ENCODE peak calls at places on chromosomes 1 and 21, in five cellular contexts. L is mucosa of descending colon, E is A549, W is fibroblast of villous mesenchyme, P is lower lobe of right lung. T is an unnamed sample.

GRCh38 chr1:85202864-85203255 is 2.0 kb upstream of the SYDE2 start:
- DNase-seq in L (no peak), E (no peak), W (no peak), P (no peak), T (no peak)

GRCh38 chr1:16420719-16421118 is 16.5 kb downstream of the SPATA21 start:
- DNase-seq in L (no peak), E (no peak), W (no peak), P (no peak), T (no peak)

GRCh38 chr1:246147471-246148461 is 359.3 kb downstream of the SMYD3 start:
- DNase-seq in L (no peak), E (no peak), W (no peak), P (no peak), T (no peak)

GRCh38 chr1:201025571-201026002 is 2.1 kb upstream of the KIF21B start:
- DNase-seq in L (no peak), E (peak), W (no peak), P (no peak), T (no peak)

GRCh38 chr1:155070721-155071556 is 7.4 kb downstream of the EFNA4 start:
- DNase-seq in L (peak), E (no peak), W (peak), P (peak), T (peak)

GRCh38 chr21:27206368-27206982 is 239.6 kb upstream of the ADAMTS5 start:
- DNase-seq in L (no peak), E (no peak), W (no peak), P (no peak), T (no peak)

GRCh38 chr1:107963601-107964396 is 1.2 kb downstream of the VAV3 start:
- DNase-seq in L (peak), E (no peak), W (peak), P (peak), T (peak)

GRCh38 chr1:39788758-39789570 is at the start of gene BMP8B:
- DNase-seq in L (peak), E (peak), W (peak), P (peak), T (peak)

GRCh38 chr1:237038211-237038610 is 3.8 kb upstream of the RYR2 start:
- DNase-seq in L (no peak), E (no peak), W (no peak), P (no peak), T (no peak)

GRCh38 chr1:119982006-119982405 is 85.7 kb upstream of the ADAM30 start:
- DNase-seq in L (no peak), E (no peak), W (peak), P (no peak), T (no peak)

DNA sequence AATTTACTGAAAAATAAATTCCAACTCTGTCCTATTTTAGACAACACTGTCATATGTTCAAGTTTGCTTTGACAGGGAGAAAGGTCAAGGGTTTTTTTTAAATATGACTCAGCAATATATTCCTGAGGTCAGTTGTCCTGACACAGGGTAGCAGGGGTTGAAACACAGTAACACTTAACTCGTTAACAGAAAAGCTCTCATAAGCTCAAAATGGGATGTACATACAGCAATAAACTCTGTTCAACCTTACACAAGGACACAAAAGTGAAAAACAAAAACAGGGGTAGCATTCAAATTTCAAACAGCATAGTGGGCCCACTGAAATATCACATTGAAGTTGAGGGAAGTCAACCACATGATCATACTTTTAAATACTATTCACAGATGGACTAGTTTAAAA is 90.1 kb downstream of the SLC44A5 start:
- DNase-seq in L (no peak), E (no peak), W (no peak), P (no peak), T (no peak)
- H3K4me3 ChIP-seq in L (no peak), E (no peak), W (no peak), P (no peak), T (no peak)

DNA sequence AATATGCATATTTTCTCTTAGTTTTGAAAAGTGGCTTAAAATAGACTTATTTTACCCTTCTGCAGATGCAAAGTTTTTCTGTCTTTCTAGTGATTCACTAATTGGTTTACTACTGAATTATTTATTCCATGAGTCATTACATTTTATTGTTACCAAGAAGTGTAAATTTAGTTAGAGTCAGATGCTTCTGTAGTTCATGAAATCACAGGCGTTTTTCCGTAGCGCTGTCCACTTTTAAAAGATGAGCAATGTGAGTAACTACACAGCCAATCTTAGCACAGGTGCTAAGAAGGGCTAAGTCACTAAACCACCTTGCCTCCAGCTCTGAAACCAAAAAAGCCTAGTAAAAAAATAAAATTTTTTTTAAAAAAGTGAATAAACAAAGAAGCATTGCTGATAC is 24.7 kb downstream of the RGS13 start:
- DNase-seq in L (no peak), E (no peak), W (peak), P (no peak), T (no peak)
- H3K4me3 ChIP-seq in L (no peak), E (no peak), W (no peak), P (no peak), T (no peak)

GRCh38 chr1:68046423-68046822 is 4.0 kb downstream of the DIRAS3 start:
- DNase-seq in L (no peak), E (no peak), W (no peak), P (no peak), T (no peak)

GRCh38 chr1:68047659-68048026 is 2.8 kb downstream of the DIRAS3 start:
- DNase-seq in L (no peak), E (no peak), W (no peak), P (no peak), T (no peak)

GRCh38 chr1:68051475-68051874 is 1.0 kb upstream of the DIRAS3 start:
- DNase-seq in L (no peak), E (no peak), W (peak), P (no peak), T (peak)

GRCh38 chr1:68046885-68047658 is 3.4 kb downstream of the DIRAS3 start:
- DNase-seq in L (no peak), E (no peak), W (no peak), P (no peak), T (no peak)

GRCh38 chr1:68049941-68050878 is at the start of gene DIRAS3:
- DNase-seq in L (no peak), E (peak), W (peak), P (no peak), T (peak)
- H3K4me3 ChIP-seq in L (no peak), E (peak), W (peak), P (peak), T (peak)

GRCh38 chr1:231416896-231417295 is 5.2 kb downstream of the EGLN1 start:
- DNase-seq in L (no peak), E (no peak), W (no peak), P (no peak), T (no peak)

GRCh38 chr1:231417503-231417902 is 4.6 kb downstream of the EGLN1 start:
- DNase-seq in L (no peak), E (no peak), W (no peak), P (no peak), T (no peak)

GRCh38 chr1:231413749-231414082 is 8.4 kb downstream of the EGLN1 start:
- DNase-seq in L (no peak), E (no peak), W (no peak), P (no peak), T (no peak)

GRCh38 chr1:231415018-231415583 is 7.0 kb downstream of the EGLN1 start:
- DNase-seq in L (no peak), E (no peak), W (no peak), P (no peak), T (no peak)

DNA sequence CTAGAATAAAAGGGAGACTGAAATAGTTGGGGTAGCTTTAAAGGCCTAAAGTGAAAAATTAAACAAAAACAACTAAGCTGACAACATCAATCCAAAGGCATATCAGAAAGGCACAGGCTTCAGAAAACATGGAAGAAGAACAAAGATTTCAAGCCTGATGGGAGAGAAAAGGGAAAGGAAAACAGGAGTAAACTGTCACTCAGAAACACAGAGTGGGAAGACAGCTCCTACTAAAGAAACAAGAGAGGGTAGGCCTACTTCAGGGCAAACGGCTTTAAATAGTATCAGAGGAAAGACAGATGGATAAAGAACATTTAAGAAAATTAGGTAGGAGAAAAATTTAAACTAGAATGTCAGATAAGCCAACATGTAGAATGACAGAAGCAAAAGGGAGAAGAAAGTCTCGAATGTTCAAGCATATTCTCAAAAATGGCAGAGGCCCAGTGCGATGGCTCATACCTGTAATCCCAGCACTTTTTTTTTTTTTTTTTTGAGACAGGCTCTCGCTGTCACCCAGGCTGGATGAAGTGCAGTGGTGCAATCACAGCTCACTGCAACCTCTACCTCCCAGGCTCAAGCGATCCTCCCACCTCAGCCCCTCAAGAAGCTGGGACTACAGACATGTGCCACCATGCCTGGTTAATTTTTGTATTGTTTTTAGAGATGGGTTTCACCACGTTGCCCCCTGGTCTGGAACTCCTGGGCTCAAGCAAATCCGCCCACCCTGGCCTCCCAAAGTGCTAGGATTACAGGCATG is 7.6 kb downstream of the EGLN1 start:
- DNase-seq in L (no peak), E (no peak), W (no peak), P (no peak), T (no peak)
- H3K4me3 ChIP-seq in L (no peak), E (peak), W (no peak), P (no peak), T (no peak)

DNA sequence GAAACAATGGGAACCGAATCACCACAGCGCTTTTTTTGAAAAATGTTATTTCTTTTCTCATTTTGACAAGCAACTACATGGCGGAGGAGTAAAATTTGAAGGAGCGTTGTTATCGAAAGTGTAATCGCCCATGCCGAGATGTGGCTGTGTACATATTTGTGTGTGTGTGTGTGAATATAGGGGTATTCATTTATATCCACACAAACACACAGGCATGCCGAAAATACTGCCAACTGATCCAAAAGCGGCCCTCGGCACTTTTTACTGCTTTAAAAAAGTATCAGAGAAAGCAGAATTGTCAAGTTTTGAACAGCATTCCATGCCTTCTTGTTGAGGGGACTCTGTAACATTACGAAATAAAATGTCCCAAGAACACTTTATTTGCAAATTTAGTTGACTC is 1.1 kb downstream of the PBX1 start:
- DNase-seq in L (no peak), E (no peak), W (peak), P (no peak), T (no peak)
- H3K4me3 ChIP-seq in L (peak), E (peak), W (peak), P (peak), T (peak)

GRCh38 chr1:8747879-8748825 is 69.3 kb downstream of the RERE start:
- DNase-seq in L (no peak), E (no peak), W (peak), P (no peak), T (no peak)
- H3K4me3 ChIP-seq in L (no peak), E (no peak), W (no peak), P (no peak), T (no peak)

DNA sequence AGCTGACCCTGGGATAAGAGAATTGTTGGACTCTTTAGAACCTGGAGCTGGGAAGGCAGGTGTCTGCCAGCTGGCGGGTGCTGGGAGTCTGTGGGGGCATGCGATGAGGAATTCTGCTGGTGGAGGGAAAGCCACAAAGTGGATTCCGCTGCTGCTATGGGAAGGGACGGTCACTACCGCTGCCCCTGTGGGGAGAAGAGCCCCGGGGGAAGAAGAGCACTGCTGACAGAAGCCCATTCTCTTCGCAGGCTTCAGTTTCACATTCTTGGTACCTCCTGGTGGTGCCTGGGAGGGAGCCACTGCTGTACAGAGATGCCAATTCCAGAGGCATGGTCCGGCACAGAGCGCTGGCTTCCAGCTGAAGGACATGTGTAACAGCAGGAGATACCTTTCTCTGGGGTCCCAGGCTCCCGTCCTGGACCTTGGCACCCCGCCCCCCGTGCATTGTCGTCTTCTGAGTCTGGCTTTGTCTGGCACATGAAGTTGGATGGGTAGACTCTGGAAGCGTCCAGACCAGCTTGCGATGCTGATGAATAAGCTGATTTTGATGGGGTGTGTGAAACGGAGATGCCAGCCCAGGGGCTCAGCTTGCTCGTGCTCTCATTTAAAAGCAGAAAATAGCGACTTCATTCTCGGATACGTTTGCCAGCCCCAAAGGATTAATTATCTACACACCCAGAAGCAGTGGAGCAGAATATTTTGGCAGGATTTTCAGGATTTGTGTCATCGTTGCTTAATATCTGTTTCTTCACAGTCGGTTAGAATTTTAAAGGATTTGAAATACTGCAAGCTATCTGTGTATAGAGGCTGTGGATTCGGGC is 13.2 kb downstream of the PDXK start:
- DNase-seq in L (no peak), E (no peak), W (peak), P (no peak), T (no peak)
- H3K4me3 ChIP-seq in L (no peak), E (no peak), W (no peak), P (no peak), T (no peak)

T was measured in hepatocyte.